ENCODE peak calls at places on chromosomes 13 and 19, in eight cellular contexts. J, K, X, E, H, B, G and V are unnamed samples. For H3K9me3, the result is how much of the 10 kb centered on the place peaks cover.

GRCh38 chr13:111922086-111922485 is 144.9 kb upstream of the SOX1 start:
- DNase-seq in X (no peak), B (no peak), J (no peak), H (no peak), K (no peak), G (no peak), E (no peak), V (no peak)

GRCh38 chr13:111368091-111368490 is 47.6 kb downstream of the TEX29 start:
- DNase-seq in B (no peak), E (no peak), H (no peak), J (no peak), X (no peak), G (no peak), K (no peak), V (no peak)

GRCh38 chr19:47280183-47280797 is 5.6 kb downstream of the INAFM1 start:
- DNase-seq in H (peak), G (peak), B (no peak), K (peak), J (no peak), E (peak), X (peak), V (peak)

GRCh38 chr13:101408154-101408553 is 8.2 kb downstream of the NALCN start:
- DNase-seq in E (no peak), B (no peak), X (no peak), J (no peak), G (no peak), H (no peak), K (no peak), V (no peak)

GRCh38 chr19:17074628-17075034 is 621 bp downstream of the HAUS8 start:
- DNase-seq in K (no peak), X (no peak), H (no peak), E (no peak), J (no peak), B (no peak), G (no peak), V (no peak)

GRCh38 chr13:34913040-34913439 is 29.0 kb upstream of the NBEA start:
- DNase-seq in E (no peak), K (no peak), H (no peak), G (no peak), X (no peak), B (peak), J (no peak), V (no peak)

GRCh38 chr13:47066261-47066660 is 169.4 kb upstream of the HTR2A start:
- DNase-seq in B (no peak), J (no peak), G (no peak), K (no peak), X (no peak), E (no peak), H (no peak), V (no peak)

GRCh38 chr19:15091918-15092753 is 10.1 kb downstream of the OR1I1 start:
- DNase-seq in G (peak), H (peak), B (peak), J (no peak), X (peak), K (no peak), E (no peak), V (peak)

GRCh38 chr19:49475995-49476880 is 2.2 kb downstream of the FLT3LG start:
- DNase-seq in H (peak), E (peak), K (no peak), B (peak), J (no peak), X (no peak), G (no peak), V (peak)

GRCh38 chr19:4744451-4745170 is 21.0 kb upstream of the DPP9 start:
- DNase-seq in G (no peak), B (peak), H (no peak), J (no peak), K (peak), E (no peak), X (peak), V (no peak)

GRCh38 chr19:1248454-1249297 is at the start of gene MIDN:
- DNase-seq in X (peak), E (peak), J (no peak), K (peak), H (peak), B (peak), G (peak), V (peak)

GRCh38 chr19:32676186-32676894 is 692 bp downstream of the RGS9BP start:
- DNase-seq in H (no peak), E (peak), J (no peak), B (no peak), G (no peak), K (peak), X (no peak), V (peak)

GRCh38 chr13:70505809-70506208 is 397.6 kb upstream of the KLHL1 start:
- DNase-seq in E (no peak), X (no peak), G (no peak), K (no peak), H (no peak), J (no peak), B (no peak), V (no peak)

GRCh38 chr19:55341191-55342043 is 1.7 kb downstream of the KMT5C start:
- DNase-seq in E (peak), G (peak), H (peak), K (peak), J (no peak), B (peak), X (peak), V (peak)

GRCh38 chr13:44703371-44703770 is 127.2 kb upstream of the TSC22D1 start:
- DNase-seq in J (no peak), B (peak), X (no peak), K (no peak), E (no peak), H (no peak), G (no peak), V (no peak)

GRCh38 chr13:86960876-86961275 is 710.3 kb upstream of the SLITRK5 start:
- DNase-seq in X (no peak), H (no peak), G (no peak), K (no peak), E (no peak), B (peak), J (no peak), V (no peak)

GRCh38 chr19:54281008-54281728 is at the start of gene LILRB2:
- DNase-seq in X (no peak), B (no peak), J (no peak), G (no peak), E (no peak), K (no peak), H (no peak), V (no peak)

GRCh38 chr13:49620170-49620621 is 8.1 kb upstream of the ARL11 start:
- DNase-seq in K (no peak), B (no peak), J (no peak), G (no peak), X (peak), H (no peak), E (no peak), V (no peak)

GRCh38 chr19:9945319-9945966 is 9.1 kb upstream of the OLFM2 start:
- DNase-seq in E (peak), B (peak), K (peak), J (no peak), G (peak), H (no peak), X (peak), V (no peak)

GRCh38 chr19:16366433-16367268 is 42.0 kb downstream of the KLF2 start:
- DNase-seq in E (no peak), B (no peak), J (no peak), K (no peak), X (peak), G (no peak), H (no peak), V (no peak)

GRCh38 chr19:39407394-39407643 is 672 bp downstream of the ZFP36 start:
- DNase-seq in J (peak), X (no peak), G (no peak), B (no peak), E (no peak), H (no peak), K (no peak), V (no peak)

GRCh38 chr13:62931901-62932883 is 1516.5 kb upstream of the PCDH20 start:
- DNase-seq in X (no peak), E (no peak), K (no peak), J (no peak), H (no peak), G (no peak), B (peak), V (no peak)

GRCh38 chr13:79481685-79482052 is 714 bp downstream of the NDFIP2 start:
- DNase-seq in E (no peak), H (no peak), B (no peak), K (no peak), X (no peak), G (no peak), J (no peak), V (no peak)

GRCh38 chr19:54158812-54159351 is 639 bp downstream of the LENG1 start:
- DNase-seq in K (no peak), G (no peak), X (no peak), B (no peak), E (peak), J (no peak), H (no peak), V (no peak)

GRCh38 chr19:41276231-41276630 is 12.1 kb downstream of the HNRNPUL1 start:
- DNase-seq in K (no peak), X (no peak), E (no peak), H (no peak), B (peak), J (no peak), G (no peak), V (no peak)

GRCh38 chr13:44932171-44932849 is 57.0 kb downstream of the NUFIP1 start:
- DNase-seq in E (no peak), H (no peak), G (no peak), X (no peak), B (peak), J (no peak), K (no peak), V (no peak)

GRCh38 chr19:41351339-41352245 is 2.1 kb downstream of the TGFB1 start:
- DNase-seq in K (peak), H (peak), G (no peak), E (peak), J (peak), X (peak), B (no peak), V (peak)

GRCh38 chr13:110964229-110965037 is 49.6 kb upstream of the ANKRD10 start:
- DNase-seq in E (no peak), H (no peak), J (no peak), G (peak), K (no peak), X (no peak), B (no peak), V (no peak)

GRCh38 chr19:32309711-32310390 is 35.6 kb upstream of the ZNF507 start:
- DNase-seq in X (no peak), H (no peak), E (no peak), G (no peak), J (no peak), B (no peak), K (no peak), V (no peak)

GRCh38 chr19:4343056-4343844 is at the start of gene MPND:
- DNase-seq in J (peak), B (peak), G (peak), H (peak), E (peak), X (peak), K (peak), V (peak)

GRCh38 chr19:40771101-40771539 is 4.2 kb upstream of the MIA start:
- DNase-seq in G (peak), K (no peak), B (no peak), E (no peak), J (no peak), H (no peak), X (peak), V (no peak)

GRCh38 chr13:95388420-95389079 is 87.3 kb upstream of the ABCC4 start:
- DNase-seq in X (no peak), G (no peak), H (no peak), B (no peak), J (no peak), E (no peak), K (no peak), V (no peak)

GRCh38 chr19:1873524-1874473 is 10.4 kb upstream of the KLF16 start:
- DNase-seq in X (peak), E (peak), H (no peak), J (no peak), B (no peak), K (peak), G (no peak), V (no peak)

GRCh38 chr13:52744842-52745241 is 5.2 kb upstream of the CNMD start:
- DNase-seq in H (no peak), J (no peak), E (no peak), B (no peak), X (no peak), G (no peak), K (no peak), V (no peak)

GRCh38 chr19:11784356-11784755 is 14.0 kb upstream of the ZNF491 start:
- DNase-seq in K (no peak), X (no peak), G (no peak), B (no peak), E (no peak), J (no peak), H (no peak), V (no peak)

GRCh38 chr19:11781295-11782057 is 14.7 kb downstream of the ZNF441 start:
- DNase-seq in G (peak), B (peak), H (no peak), K (no peak), X (no peak), J (no peak), E (no peak), V (no peak)

GRCh38 chr19:11787536-11787935 is 10.8 kb upstream of the ZNF491 start:
- DNase-seq in K (no peak), H (no peak), X (no peak), E (no peak), B (no peak), G (no peak), J (no peak), V (no peak)

GRCh38 chr19:11780431-11781020 is 13.7 kb downstream of the ZNF441 start:
- DNase-seq in H (no peak), B (no peak), K (no peak), J (no peak), X (no peak), G (no peak), E (no peak), V (no peak)

DNA sequence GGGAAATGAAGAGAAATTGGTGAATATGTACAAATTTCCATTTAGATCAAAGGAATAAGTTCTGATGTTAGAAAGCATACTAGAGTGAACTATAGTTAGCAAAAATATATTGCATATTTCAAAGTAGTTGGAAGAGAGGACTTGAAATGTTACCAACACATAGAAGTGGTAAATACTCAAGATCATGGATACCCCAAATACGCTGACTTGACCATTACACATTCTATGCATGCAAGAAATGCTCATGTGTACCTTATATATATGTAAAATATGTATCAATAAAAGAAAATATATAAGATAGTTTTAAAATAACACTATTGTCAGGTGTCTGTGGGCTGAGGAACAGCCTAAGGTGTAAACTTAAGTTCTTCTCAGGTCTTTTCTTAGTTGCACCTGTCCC is 14.6 kb upstream of the ZNF491 start:
- DNase-seq in J (no peak), H (no peak), B (no peak), K (no peak), X (no peak), G (no peak), E (no peak), V (no peak)
- H3K9me3 ChIP-seq in J (under half), H (under half), B (under half), K (under half), X (under half), G (under half), E (half or more), V (half or more)

GRCh38 chr13:99258946-99259345 is 767 bp upstream of the GPR18 start:
- DNase-seq in B (no peak), X (no peak), H (no peak), K (no peak), G (no peak), J (no peak), E (no peak), V (no peak)

GRCh38 chr13:99261040-99261439 is 2.9 kb upstream of the GPR18 start:
- DNase-seq in H (no peak), J (no peak), E (no peak), B (no peak), X (no peak), K (no peak), G (peak), V (no peak)

GRCh38 chr13:99258210-99258860 is at the start of gene GPR18:
- DNase-seq in J (no peak), B (peak), E (no peak), X (no peak), K (no peak), H (no peak), G (no peak), V (no peak)

GRCh38 chr13:99257291-99257690 is 888 bp downstream of the GPR18 start:
- DNase-seq in H (no peak), E (no peak), B (no peak), G (no peak), X (no peak), K (no peak), J (no peak), V (no peak)

DNA sequence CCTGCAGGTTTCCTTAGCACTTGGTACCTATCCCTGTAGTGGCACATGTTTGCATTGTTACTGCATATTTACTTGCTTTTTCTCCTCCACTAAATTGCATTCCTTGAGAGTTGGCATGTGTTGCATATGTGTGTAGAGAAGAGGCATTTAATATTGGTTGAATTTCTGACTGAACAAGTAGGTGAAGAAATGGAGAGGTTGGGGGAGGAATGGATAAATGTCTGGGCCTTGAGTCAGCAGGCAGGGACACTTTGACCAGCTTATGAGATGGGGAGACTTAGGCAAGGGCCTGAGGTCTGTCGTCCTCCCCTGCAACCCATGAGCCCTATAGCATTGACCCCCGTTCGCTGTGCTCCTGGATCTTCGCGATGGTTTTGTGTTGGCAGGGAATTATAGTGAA is 2.0 kb upstream of the GPR18 start:
- DNase-seq in G (no peak), X (no peak), H (no peak), J (no peak), K (no peak), B (no peak), E (no peak), V (no peak)
- H3K9me3 ChIP-seq in G (under half), X (under half), H (under half), J (under half), K (under half), B (under half), E (under half), V (under half)

GRCh38 chr19:36497001-36497400 is 7.6 kb upstream of the ZNF566 start:
- DNase-seq in J (no peak), E (no peak), H (no peak), B (no peak), X (no peak), K (no peak), G (no peak), V (no peak)

DNA sequence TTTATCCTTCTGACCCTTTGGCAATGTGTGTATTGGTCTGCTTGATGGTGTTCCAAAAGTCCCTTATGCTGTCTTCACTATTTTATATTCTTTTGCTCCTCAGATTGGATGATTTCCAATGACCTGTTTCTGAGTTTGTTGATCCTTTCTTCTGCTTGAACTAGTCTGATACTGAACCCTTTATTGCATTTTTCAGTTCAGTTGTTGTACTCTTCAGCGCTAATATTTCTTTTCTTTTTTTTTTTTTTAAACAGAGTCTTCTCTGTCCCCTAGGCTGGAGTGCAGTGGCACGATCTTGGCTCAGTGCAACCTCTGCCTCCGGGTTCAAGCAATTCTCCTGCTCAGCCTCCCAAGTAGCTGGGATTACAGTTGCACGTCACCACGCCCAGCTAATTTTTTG is 12.6 kb upstream of the ZNF566 start:
- DNase-seq in K (no peak), G (no peak), J (no peak), E (no peak), X (no peak), B (no peak), H (no peak), V (no peak)
- H3K9me3 ChIP-seq in K (under half), G (half or more), J (under half), E (half or more), X (under half), B (under half), H (under half), V (half or more)

GRCh38 chr19:57327993-57328392 is 7.7 kb downstream of the ZNF543 start:
- DNase-seq in H (no peak), B (no peak), J (no peak), E (no peak), X (no peak), K (no peak), G (no peak), V (no peak)
- H3K9me3 ChIP-seq in H (under half), B (under half), J (under half), E (half or more), X (under half), K (under half), G (under half), V (under half)

GRCh38 chr19:52570005-52570861 is at the start of gene ZNF701:
- DNase-seq in K (peak), J (peak), X (peak), B (peak), H (peak), E (peak), G (peak), V (peak)

GRCh38 chr19:52567921-52568320 is 2.2 kb upstream of the ZNF701 start:
- DNase-seq in H (no peak), G (no peak), J (no peak), E (no peak), B (no peak), X (no peak), K (no peak), V (no peak)

GRCh38 chr19:52566121-52566520 is 4.0 kb upstream of the ZNF701 start:
- DNase-seq in X (no peak), E (no peak), B (no peak), J (no peak), H (no peak), G (no peak), K (no peak), V (no peak)

DNA sequence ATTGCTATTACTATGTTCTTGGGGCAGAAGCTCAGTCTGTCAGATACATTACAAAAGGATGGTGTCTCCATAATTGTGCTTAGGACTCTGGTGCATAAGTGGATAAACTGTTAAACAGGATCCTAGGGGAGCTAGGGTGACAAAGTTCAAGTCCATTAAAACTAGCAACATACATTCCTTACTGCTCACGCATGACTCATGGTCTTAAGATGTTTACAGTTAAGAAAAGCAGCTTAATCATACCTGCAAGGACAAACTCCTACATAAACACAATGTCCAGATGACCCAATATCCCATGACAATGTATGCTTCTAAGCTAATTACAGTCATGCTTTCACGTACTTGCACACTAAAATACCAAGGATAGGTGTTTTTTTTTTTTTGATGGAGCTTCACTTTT is 3.5 kb upstream of the ZNF701 start:
- DNase-seq in E (no peak), X (no peak), G (no peak), K (no peak), J (no peak), B (peak), H (no peak), V (no peak)
- H3K9me3 ChIP-seq in E (half or more), X (under half), G (half or more), K (under half), J (under half), B (under half), H (under half), V (half or more)